ENCODE peak calls at places on chromosome 15, in nine cellular contexts. One of them, this sample, is unnamed.

GRCh38 chr15:71679223-71680078 is 130.9 kb upstream of the NR2E3 start:
- DNase-seq in right atrium auricular region: no peak
- DNase-seq in A549: no peak
- DNase-seq in CD8-positive, alpha-beta T cell: no peak
- DNase-seq in pancreas: no peak
- DNase-seq in breast epithelium: no peak
- DNase-seq in small intestine: peak
- DNase-seq in GM12878: no peak
- DNase-seq in psoas muscle: no peak
- DNase-seq in this sample: no peak

GRCh38 chr15:98530570-98530969 is 117.8 kb upstream of the IGF1R start:
- DNase-seq in right atrium auricular region: no peak
- DNase-seq in A549: no peak
- DNase-seq in CD8-positive, alpha-beta T cell: no peak
- DNase-seq in pancreas: no peak
- DNase-seq in breast epithelium: no peak
- DNase-seq in small intestine: no peak
- DNase-seq in GM12878: no peak
- DNase-seq in psoas muscle: no peak
- DNase-seq in this sample: no peak

GRCh38 chr15:75129788-75130187 is 71.9 kb upstream of the C15orf39 start:
- DNase-seq in right atrium auricular region: no peak
- DNase-seq in A549: no peak
- DNase-seq in CD8-positive, alpha-beta T cell: no peak
- DNase-seq in pancreas: no peak
- DNase-seq in breast epithelium: no peak
- DNase-seq in small intestine: no peak
- DNase-seq in GM12878: no peak
- DNase-seq in psoas muscle: no peak
- DNase-seq in this sample: no peak

GRCh38 chr15:101807345-101807945 is 4.1 kb downstream of the OR4F6 start:
- DNase-seq in right atrium auricular region: no peak
- DNase-seq in A549: no peak
- DNase-seq in CD8-positive, alpha-beta T cell: no peak
- DNase-seq in pancreas: no peak
- DNase-seq in breast epithelium: no peak
- DNase-seq in small intestine: no peak
- DNase-seq in GM12878: no peak
- DNase-seq in psoas muscle: no peak
- DNase-seq in this sample: no peak

GRCh38 chr15:90191795-90192494 is 9.2 kb upstream of the SEMA4B start:
- DNase-seq in right atrium auricular region: peak
- DNase-seq in A549: no peak
- DNase-seq in CD8-positive, alpha-beta T cell: no peak
- DNase-seq in pancreas: peak
- DNase-seq in breast epithelium: peak
- DNase-seq in small intestine: peak
- DNase-seq in GM12878: peak
- DNase-seq in psoas muscle: peak
- DNase-seq in this sample: no peak

GRCh38 chr15:64536244-64536836 is 76.0 kb downstream of the ZNF609 start:
- DNase-seq in right atrium auricular region: no peak
- DNase-seq in A549: peak
- DNase-seq in CD8-positive, alpha-beta T cell: no peak
- DNase-seq in pancreas: no peak
- DNase-seq in breast epithelium: no peak
- DNase-seq in small intestine: peak
- DNase-seq in GM12878: no peak
- DNase-seq in psoas muscle: no peak
- DNase-seq in this sample: no peak

GRCh38 chr15:59532770-59533379 is 78.7 kb upstream of the GCNT3 start:
- DNase-seq in right atrium auricular region: no peak
- DNase-seq in A549: peak
- DNase-seq in CD8-positive, alpha-beta T cell: no peak
- DNase-seq in pancreas: no peak
- DNase-seq in breast epithelium: no peak
- DNase-seq in small intestine: peak
- DNase-seq in GM12878: no peak
- DNase-seq in psoas muscle: no peak
- DNase-seq in this sample: no peak

GRCh38 chr15:100759698-100760356 is 119.8 kb upstream of the ALDH1A3 start:
- DNase-seq in right atrium auricular region: no peak
- DNase-seq in A549: peak
- DNase-seq in CD8-positive, alpha-beta T cell: no peak
- DNase-seq in pancreas: peak
- DNase-seq in breast epithelium: no peak
- DNase-seq in small intestine: peak
- DNase-seq in GM12878: no peak
- DNase-seq in psoas muscle: no peak
- DNase-seq in this sample: peak

GRCh38 chr15:96121521-96121920 is 209.0 kb upstream of the NR2F2 start:
- DNase-seq in right atrium auricular region: no peak
- DNase-seq in A549: no peak
- DNase-seq in CD8-positive, alpha-beta T cell: no peak
- DNase-seq in pancreas: no peak
- DNase-seq in breast epithelium: no peak
- DNase-seq in small intestine: no peak
- DNase-seq in GM12878: no peak
- DNase-seq in psoas muscle: no peak
- DNase-seq in this sample: no peak

GRCh38 chr15:67183443-67184169 is 70.9 kb downstream of the AAGAB start:
- DNase-seq in right atrium auricular region: peak
- DNase-seq in A549: no peak
- DNase-seq in CD8-positive, alpha-beta T cell: no peak
- DNase-seq in pancreas: no peak
- DNase-seq in breast epithelium: no peak
- DNase-seq in small intestine: no peak
- DNase-seq in GM12878: no peak
- DNase-seq in psoas muscle: peak
- DNase-seq in this sample: peak

GRCh38 chr15:32844118-32844711 is 126.4 kb downstream of the GREM1 start:
- DNase-seq in right atrium auricular region: no peak
- DNase-seq in A549: peak
- DNase-seq in CD8-positive, alpha-beta T cell: no peak
- DNase-seq in pancreas: no peak
- DNase-seq in breast epithelium: no peak
- DNase-seq in small intestine: peak
- DNase-seq in GM12878: no peak
- DNase-seq in psoas muscle: no peak
- DNase-seq in this sample: no peak

GRCh38 chr15:57485869-57486268 is 105.8 kb upstream of the MYZAP start:
- DNase-seq in right atrium auricular region: no peak
- DNase-seq in A549: peak
- DNase-seq in CD8-positive, alpha-beta T cell: no peak
- DNase-seq in pancreas: peak
- DNase-seq in breast epithelium: no peak
- DNase-seq in small intestine: no peak
- DNase-seq in GM12878: no peak
- DNase-seq in psoas muscle: peak
- DNase-seq in this sample: no peak
- H3K27ac ChIP-seq in right atrium auricular region: no peak
- H3K27ac ChIP-seq in A549: peak
- H3K27ac ChIP-seq in CD8-positive, alpha-beta T cell: no peak
- H3K27ac ChIP-seq in pancreas: peak
- H3K27ac ChIP-seq in breast epithelium: no peak
- H3K27ac ChIP-seq in small intestine: no peak
- H3K27ac ChIP-seq in GM12878: no peak
- H3K27ac ChIP-seq in psoas muscle: no peak
- H3K27ac ChIP-seq in this sample: no peak

DNA sequence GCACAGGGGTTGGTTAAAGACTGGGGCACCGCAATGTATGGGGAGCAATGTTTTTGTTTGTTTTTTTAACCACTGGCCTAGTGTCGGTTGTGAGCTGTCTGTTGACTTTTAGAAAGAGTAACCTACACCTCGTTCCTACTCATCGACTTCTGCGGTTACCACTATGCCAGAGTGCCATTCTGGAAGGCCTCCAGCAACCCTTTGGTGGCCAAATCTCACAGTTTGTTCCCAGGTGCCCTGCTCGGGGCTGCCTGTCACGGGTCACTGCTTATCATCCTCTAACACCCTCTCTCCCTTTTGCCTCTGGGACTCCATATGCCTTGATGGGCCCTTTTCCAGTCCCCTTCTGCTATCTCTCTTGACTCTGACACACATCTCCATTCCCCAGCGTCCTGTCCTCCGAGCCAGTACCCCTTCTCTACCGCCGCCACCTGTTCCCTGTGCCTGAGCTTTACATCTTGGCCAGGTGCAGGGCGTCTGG is 290.4 kb upstream of the C2CD4B start:
- DNase-seq in right atrium auricular region: no peak
- DNase-seq in A549: no peak
- DNase-seq in CD8-positive, alpha-beta T cell: no peak
- DNase-seq in pancreas: no peak
- DNase-seq in breast epithelium: no peak
- DNase-seq in small intestine: no peak
- DNase-seq in GM12878: no peak
- DNase-seq in psoas muscle: no peak
- DNase-seq in this sample: no peak
- H3K4me3 ChIP-seq in right atrium auricular region: no peak
- H3K4me3 ChIP-seq in A549: no peak
- H3K4me3 ChIP-seq in CD8-positive, alpha-beta T cell: no peak
- H3K4me3 ChIP-seq in pancreas: no peak
- H3K4me3 ChIP-seq in breast epithelium: no peak
- H3K4me3 ChIP-seq in small intestine: no peak
- H3K4me3 ChIP-seq in GM12878: no peak
- H3K4me3 ChIP-seq in psoas muscle: peak
- H3K4me3 ChIP-seq in this sample: no peak

DNA sequence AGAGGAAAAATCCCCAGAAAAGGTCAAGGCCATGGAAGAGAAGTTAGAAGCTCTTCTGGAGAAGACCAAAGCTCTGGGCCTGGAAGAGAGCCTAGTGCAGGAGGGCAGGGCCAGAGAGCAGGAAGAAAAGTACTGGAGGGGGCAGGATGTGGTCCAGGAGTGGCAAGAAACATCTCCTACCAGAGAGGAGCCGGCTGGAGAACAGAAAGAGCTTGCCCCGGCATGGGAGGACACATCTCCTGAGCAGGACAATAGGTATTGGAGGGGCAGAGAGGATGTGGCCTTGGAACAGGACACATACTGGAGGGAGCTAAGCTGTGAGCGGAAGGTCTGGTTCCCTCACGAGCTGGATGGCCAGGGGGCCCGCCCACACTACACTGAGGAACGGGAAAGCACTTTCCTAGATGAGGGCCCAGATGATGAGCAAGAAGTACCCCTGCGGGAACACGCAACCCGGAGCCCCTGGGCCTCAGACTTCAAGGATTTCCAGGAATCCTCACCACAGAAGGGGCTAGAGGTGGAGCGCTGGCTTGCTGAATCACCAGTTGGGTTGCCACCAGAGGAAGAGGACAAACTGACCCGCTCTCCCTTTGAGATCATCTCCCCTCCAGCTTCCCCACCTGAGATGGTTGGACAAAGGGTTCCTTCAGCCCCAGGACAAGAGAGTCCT is 9.0 kb downstream of the MAP1A start:
- DNase-seq in right atrium auricular region: no peak
- DNase-seq in A549: no peak
- DNase-seq in CD8-positive, alpha-beta T cell: no peak
- DNase-seq in pancreas: no peak
- DNase-seq in breast epithelium: no peak
- DNase-seq in small intestine: no peak
- DNase-seq in GM12878: no peak
- DNase-seq in psoas muscle: no peak
- DNase-seq in this sample: no peak
- H3K27ac ChIP-seq in right atrium auricular region: no peak
- H3K27ac ChIP-seq in A549: no peak
- H3K27ac ChIP-seq in CD8-positive, alpha-beta T cell: no peak
- H3K27ac ChIP-seq in pancreas: no peak
- H3K27ac ChIP-seq in breast epithelium: no peak
- H3K27ac ChIP-seq in small intestine: no peak
- H3K27ac ChIP-seq in GM12878: no peak
- H3K27ac ChIP-seq in psoas muscle: no peak
- H3K27ac ChIP-seq in this sample: no peak

GRCh38 chr15:22961661-22962221 is 18.4 kb downstream of the CYFIP1 start:
- DNase-seq in right atrium auricular region: no peak
- DNase-seq in A549: no peak
- DNase-seq in CD8-positive, alpha-beta T cell: no peak
- DNase-seq in pancreas: peak
- DNase-seq in breast epithelium: no peak
- DNase-seq in small intestine: peak
- DNase-seq in GM12878: no peak
- DNase-seq in psoas muscle: no peak
- DNase-seq in this sample: no peak
- H3K4me3 ChIP-seq in right atrium auricular region: no peak
- H3K4me3 ChIP-seq in A549: no peak
- H3K4me3 ChIP-seq in CD8-positive, alpha-beta T cell: no peak
- H3K4me3 ChIP-seq in pancreas: no peak
- H3K4me3 ChIP-seq in breast epithelium: no peak
- H3K4me3 ChIP-seq in small intestine: no peak
- H3K4me3 ChIP-seq in GM12878: no peak
- H3K4me3 ChIP-seq in psoas muscle: no peak
- H3K4me3 ChIP-seq in this sample: peak

GRCh38 chr15:34986326-34987181 is 1.5 kb downstream of the ZNF770 start:
- DNase-seq in right atrium auricular region: no peak
- DNase-seq in A549: no peak
- DNase-seq in CD8-positive, alpha-beta T cell: no peak
- DNase-seq in pancreas: no peak
- DNase-seq in breast epithelium: no peak
- DNase-seq in small intestine: peak
- DNase-seq in GM12878: no peak
- DNase-seq in psoas muscle: no peak
- DNase-seq in this sample: no peak
- H3K27ac ChIP-seq in right atrium auricular region: peak
- H3K27ac ChIP-seq in A549: peak
- H3K27ac ChIP-seq in CD8-positive, alpha-beta T cell: no peak
- H3K27ac ChIP-seq in pancreas: no peak
- H3K27ac ChIP-seq in breast epithelium: no peak
- H3K27ac ChIP-seq in small intestine: no peak
- H3K27ac ChIP-seq in GM12878: peak
- H3K27ac ChIP-seq in psoas muscle: peak
- H3K27ac ChIP-seq in this sample: no peak

GRCh38 chr15:99731336-99732267 is 1.6 kb downstream of the LYSMD4 start:
- DNase-seq in right atrium auricular region: no peak
- DNase-seq in A549: no peak
- DNase-seq in CD8-positive, alpha-beta T cell: no peak
- DNase-seq in pancreas: no peak
- DNase-seq in breast epithelium: peak
- DNase-seq in small intestine: no peak
- DNase-seq in GM12878: no peak
- DNase-seq in psoas muscle: no peak
- DNase-seq in this sample: no peak
- H3K4me3 ChIP-seq in right atrium auricular region: peak
- H3K4me3 ChIP-seq in A549: no peak
- H3K4me3 ChIP-seq in CD8-positive, alpha-beta T cell: peak
- H3K4me3 ChIP-seq in pancreas: peak
- H3K4me3 ChIP-seq in breast epithelium: peak
- H3K4me3 ChIP-seq in small intestine: peak
- H3K4me3 ChIP-seq in GM12878: peak
- H3K4me3 ChIP-seq in psoas muscle: peak
- H3K4me3 ChIP-seq in this sample: peak

DNA sequence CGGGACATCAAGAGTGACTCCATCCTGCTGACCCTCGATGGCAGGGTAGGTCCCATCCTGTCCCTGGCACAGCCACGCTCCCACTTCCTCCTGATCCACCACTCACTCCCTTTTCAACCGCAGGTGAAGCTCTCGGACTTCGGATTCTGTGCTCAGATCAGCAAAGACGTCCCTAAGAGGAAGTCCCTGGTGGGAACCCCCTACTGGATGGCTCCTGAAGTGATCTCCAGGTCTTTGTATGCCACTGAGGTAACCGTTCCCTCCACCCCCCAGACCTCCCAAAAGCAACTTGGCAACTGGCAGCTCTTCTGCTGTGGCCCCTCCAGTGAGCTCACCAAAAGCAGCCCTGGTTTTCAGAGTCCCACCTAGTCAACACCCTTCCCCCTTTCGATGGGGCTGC is 9.4 kb downstream of the ANKRD63 start:
- DNase-seq in right atrium auricular region: no peak
- DNase-seq in A549: no peak
- DNase-seq in CD8-positive, alpha-beta T cell: no peak
- DNase-seq in pancreas: no peak
- DNase-seq in breast epithelium: no peak
- DNase-seq in small intestine: no peak
- DNase-seq in GM12878: no peak
- DNase-seq in psoas muscle: no peak
- DNase-seq in this sample: no peak
- H3K27ac ChIP-seq in right atrium auricular region: no peak
- H3K27ac ChIP-seq in A549: no peak
- H3K27ac ChIP-seq in CD8-positive, alpha-beta T cell: no peak
- H3K27ac ChIP-seq in pancreas: no peak
- H3K27ac ChIP-seq in breast epithelium: no peak
- H3K27ac ChIP-seq in small intestine: no peak
- H3K27ac ChIP-seq in GM12878: no peak
- H3K27ac ChIP-seq in psoas muscle: no peak
- H3K27ac ChIP-seq in this sample: no peak